ENCODE peak calls at places on chromosomes 11 and 22, in nine cellular contexts. R is C1 segment of cervical spinal cord, P is dermis microvascular lymphatic vessel endothelial cell, S is COR-L47, I is ACHN, U is NCI-H1105 treated with DMSO at 0.1 percent for 48 hours, C is kidney glomerular epithelial cell, Z is small intestine, L is EL. D is an unnamed sample.

GRCh38 chr11:68137833-68138232 is 16.6 kb upstream of the CHKA start:
- DNase-seq in R (no peak), Z (no peak), I (no peak), U (no peak), C (no peak), P (no peak), L (no peak), S (peak), D (peak)

GRCh38 chr11:111870113-111870512 is 1.3 kb downstream of the ALG9 start:
- DNase-seq in I (no peak), P (no peak), S (no peak), R (no peak), C (no peak), L (no peak), Z (no peak), U (peak), D (no peak)

GRCh38 chr22:19295733-19296132 is 4.2 kb upstream of the CLTCL1 start:
- DNase-seq in R (no peak), P (no peak), L (no peak), C (no peak), S (no peak), U (no peak), I (no peak), Z (no peak), D (no peak)

GRCh38 chr11:13280777-13281176 is 3.2 kb downstream of the BMAL1 start:
- DNase-seq in R (no peak), U (no peak), I (no peak), C (no peak), Z (no peak), P (no peak), S (no peak), L (no peak), D (no peak)

GRCh38 chr11:120632579-120632978 is 121.0 kb downstream of the GRIK4 start:
- DNase-seq in P (no peak), Z (no peak), S (no peak), C (no peak), R (no peak), I (no peak), U (no peak), L (no peak), D (no peak)

GRCh38 chr11:100918551-100919500 is 210.8 kb downstream of the PGR start:
- DNase-seq in Z (no peak), S (peak), C (peak), I (no peak), R (no peak), L (peak), U (peak), P (no peak), D (no peak)

GRCh38 chr22:42947211-42947990 is 67.5 kb downstream of the PACSIN2 start:
- DNase-seq in P (no peak), S (peak), L (peak), I (no peak), Z (no peak), R (no peak), C (peak), U (peak), D (no peak)

GRCh38 chr22:19689408-19689807 is 24.9 kb upstream of the SEPTIN5 start:
- DNase-seq in I (no peak), U (no peak), P (no peak), R (no peak), C (no peak), Z (no peak), L (no peak), S (no peak), D (no peak)

GRCh38 chr11:82682003-82682751 is 51.5 kb downstream of the FAM181B start:
- DNase-seq in U (peak), P (peak), Z (peak), R (no peak), S (peak), I (peak), C (peak), L (peak), D (peak)

GRCh38 chr11:119483881-119484371 is 61.0 kb upstream of the THY1 start:
- DNase-seq in U (no peak), Z (no peak), I (no peak), P (no peak), C (no peak), S (no peak), L (no peak), R (no peak), D (no peak)

GRCh38 chr11:108198833-108199232 is 23.6 kb downstream of the NPAT start:
- DNase-seq in L (no peak), R (no peak), S (no peak), C (no peak), Z (no peak), P (peak), U (no peak), I (no peak), D (no peak)

GRCh38 chr22:48882636-48883200 is 945.0 kb downstream of the BRD1 start:
- DNase-seq in I (no peak), S (no peak), U (no peak), R (no peak), L (no peak), P (no peak), C (no peak), Z (no peak), D (no peak)

GRCh38 chr11:8363924-8364323 is 100.2 kb upstream of the LMO1 start:
- DNase-seq in Z (no peak), C (no peak), I (no peak), U (no peak), L (no peak), S (no peak), R (no peak), P (no peak), D (peak)

GRCh38 chr11:108859510-108859909 is 194.6 kb downstream of the DDX10 start:
- DNase-seq in C (no peak), P (no peak), L (no peak), Z (no peak), U (no peak), R (no peak), I (no peak), S (no peak), D (no peak)

GRCh38 chr11:118612378-118612777 is 5.0 kb downstream of the PHLDB1 start:
- DNase-seq in I (no peak), S (no peak), C (no peak), P (peak), L (no peak), R (no peak), Z (no peak), U (no peak), D (peak)

GRCh38 chr11:21121991-21122390 is 452.6 kb downstream of the NELL1 start:
- DNase-seq in C (no peak), U (no peak), I (no peak), R (no peak), S (no peak), Z (no peak), L (no peak), P (no peak), D (no peak)

GRCh38 chr11:35418282-35418846 is 994 bp downstream of the SLC1A2 start:
- DNase-seq in S (peak), P (no peak), Z (no peak), R (no peak), U (peak), C (no peak), L (no peak), I (no peak), D (peak)

GRCh38 chr22:50504245-50505211 is 3.0 kb downstream of the LMF2 start:
- DNase-seq in Z (no peak), C (no peak), R (no peak), S (no peak), U (no peak), L (no peak), I (no peak), P (no peak), D (no peak)

GRCh38 chr11:110526323-110526722 is 96.6 kb downstream of the FDX1 start:
- DNase-seq in P (no peak), U (no peak), R (no peak), C (no peak), Z (peak), S (no peak), L (peak), I (no peak), D (no peak)

GRCh38 chr11:103420593-103420992 is 311.4 kb downstream of the DYNC2H1 start:
- DNase-seq in S (no peak), R (no peak), L (peak), Z (no peak), I (no peak), U (no peak), P (no peak), C (no peak), D (peak)

GRCh38 chr22:43363580-43364435 is 20.6 kb upstream of the SCUBE1 start:
- DNase-seq in L (no peak), P (no peak), R (no peak), Z (no peak), I (no peak), C (no peak), U (no peak), S (no peak), D (no peak)

GRCh38 chr22:44331881-44332714 is 19.3 kb upstream of the SHISAL1 start:
- DNase-seq in R (no peak), P (no peak), I (peak), S (peak), Z (no peak), U (peak), L (peak), C (no peak), D (peak)

GRCh38 chr11:65279713-65280459 is 18.1 kb downstream of the POLA2 start:
- DNase-seq in U (no peak), C (peak), I (peak), R (no peak), Z (peak), L (peak), S (no peak), P (no peak), D (peak)

GRCh38 chr11:20443596-20443995 is 56.1 kb downstream of the PRMT3 start:
- DNase-seq in Z (no peak), P (peak), C (peak), L (peak), S (no peak), R (no peak), I (peak), U (peak), D (no peak)

GRCh38 chr11:95088946-95089619 is 563 bp upstream of the ENDOD1 start:
- DNase-seq in S (no peak), U (no peak), I (peak), C (peak), Z (no peak), R (no peak), L (no peak), P (no peak), D (no peak)

GRCh38 chr11:69656536-69657455 is 15.8 kb downstream of the CCND1 start:
- DNase-seq in P (no peak), C (no peak), R (no peak), I (no peak), U (no peak), Z (no peak), L (no peak), S (no peak), D (no peak)

GRCh38 chr22:37079668-37080171 is 28.2 kb downstream of the KCTD17 start:
- DNase-seq in L (peak), Z (peak), I (no peak), U (no peak), R (no peak), S (no peak), P (no peak), C (no peak), D (peak)

GRCh38 chr11:19672591-19673206 is 39.9 kb upstream of the NAV2 start:
- DNase-seq in U (no peak), Z (no peak), P (no peak), S (no peak), C (no peak), I (no peak), R (no peak), L (no peak), D (no peak)

GRCh38 chr11:43736502-43737193 is 56.1 kb downstream of the HSD17B12 start:
- DNase-seq in C (peak), L (peak), I (no peak), S (no peak), P (no peak), R (no peak), U (no peak), Z (no peak), D (no peak)

GRCh38 chr11:14973621-14974020 is 1.5 kb upstream of the CALCA start:
- DNase-seq in L (peak), Z (no peak), I (no peak), C (no peak), R (no peak), S (no peak), U (no peak), P (no peak), D (peak)

GRCh38 chr22:30801695-30802094 is 107.0 kb downstream of the OSBP2 start:
- DNase-seq in U (no peak), R (no peak), P (no peak), Z (no peak), L (no peak), C (no peak), I (no peak), S (no peak), D (no peak)

GRCh38 chr22:45262931-45263789 is 21.6 kb upstream of the UPK3A start:
- DNase-seq in L (peak), Z (no peak), C (no peak), P (no peak), I (no peak), U (no peak), R (peak), S (no peak), D (no peak)

GRCh38 chr22:46021577-46021976 is 44.6 kb upstream of the WNT7B start:
- DNase-seq in R (no peak), I (no peak), L (no peak), P (no peak), S (no peak), C (no peak), U (no peak), Z (no peak), D (no peak)